ENCODE peak calls at places on chromosomes 3 and 15, in four cellular contexts. One of them, this sample, is unnamed. For H3K9me3, the result is how much of the 10 kb centered on the place peaks cover.

GRCh38 chr3:168112894-168113293 is 17.2 kb upstream of the GOLIM4 start:
- DNase-seq in Peyer's patch: no peak
- DNase-seq in endothelial cell of umbilical vein: no peak
- DNase-seq in psoas muscle: no peak
- DNase-seq in this sample: no peak

GRCh38 chr3:24598691-24599090 is 104.0 kb upstream of the THRB start:
- DNase-seq in Peyer's patch: no peak
- DNase-seq in endothelial cell of umbilical vein: peak
- DNase-seq in psoas muscle: no peak
- DNase-seq in this sample: no peak

GRCh38 chr3:4834403-4834866 is 144.8 kb upstream of the BHLHE40 start:
- DNase-seq in Peyer's patch: no peak
- DNase-seq in endothelial cell of umbilical vein: no peak
- DNase-seq in psoas muscle: no peak
- DNase-seq in this sample: peak

GRCh38 chr3:160885791-160886286 is 129.8 kb downstream of the PPM1L start:
- DNase-seq in Peyer's patch: peak
- DNase-seq in endothelial cell of umbilical vein: peak
- DNase-seq in psoas muscle: peak
- DNase-seq in this sample: no peak

GRCh38 chr15:70172561-70172960 is 74.8 kb upstream of the TLE3 start:
- DNase-seq in Peyer's patch: no peak
- DNase-seq in endothelial cell of umbilical vein: no peak
- DNase-seq in psoas muscle: no peak
- DNase-seq in this sample: no peak

GRCh38 chr15:90412356-90413194 is 24.5 kb downstream of the IQGAP1 start:
- DNase-seq in Peyer's patch: no peak
- DNase-seq in endothelial cell of umbilical vein: peak
- DNase-seq in psoas muscle: no peak
- DNase-seq in this sample: no peak

GRCh38 chr3:143970773-143971366 is 753 bp upstream of the DIPK2A start:
- DNase-seq in Peyer's patch: no peak
- DNase-seq in endothelial cell of umbilical vein: peak
- DNase-seq in psoas muscle: peak
- DNase-seq in this sample: peak

GRCh38 chr3:131393056-131393455 is 11.5 kb downstream of the NUDT16 start:
- DNase-seq in Peyer's patch: no peak
- DNase-seq in endothelial cell of umbilical vein: no peak
- DNase-seq in psoas muscle: no peak
- DNase-seq in this sample: no peak

GRCh38 chr15:27672537-27672936 is 426.6 kb downstream of the OCA2 start:
- DNase-seq in Peyer's patch: no peak
- DNase-seq in endothelial cell of umbilical vein: no peak
- DNase-seq in psoas muscle: no peak
- DNase-seq in this sample: no peak

GRCh38 chr15:62559049-62559733 is 394.1 kb upstream of the C2CD4B start:
- DNase-seq in Peyer's patch: no peak
- DNase-seq in endothelial cell of umbilical vein: no peak
- DNase-seq in psoas muscle: peak
- DNase-seq in this sample: no peak

GRCh38 chr3:57787867-57788623 is 31.9 kb downstream of the SLMAP start:
- DNase-seq in Peyer's patch: no peak
- DNase-seq in endothelial cell of umbilical vein: peak
- DNase-seq in psoas muscle: no peak
- DNase-seq in this sample: no peak

GRCh38 chr3:48593337-48593736 is 1.8 kb downstream of the COL7A1 start:
- DNase-seq in Peyer's patch: no peak
- DNase-seq in endothelial cell of umbilical vein: no peak
- DNase-seq in psoas muscle: no peak
- DNase-seq in this sample: no peak

GRCh38 chr3:120025520-120025919 is 68.7 kb downstream of the GSK3B start:
- DNase-seq in Peyer's patch: no peak
- DNase-seq in endothelial cell of umbilical vein: no peak
- DNase-seq in psoas muscle: no peak
- DNase-seq in this sample: no peak

GRCh38 chr3:139182598-139182997 is 137.9 kb upstream of the PRR23C start:
- DNase-seq in Peyer's patch: no peak
- DNase-seq in endothelial cell of umbilical vein: no peak
- DNase-seq in psoas muscle: no peak
- DNase-seq in this sample: no peak

GRCh38 chr15:68012911-68013310 is 41.2 kb upstream of the PIAS1 start:
- DNase-seq in Peyer's patch: no peak
- DNase-seq in endothelial cell of umbilical vein: no peak
- DNase-seq in psoas muscle: no peak
- DNase-seq in this sample: no peak

GRCh38 chr3:128804017-128804816 is 75.2 kb upstream of the ACAD9 start:
- DNase-seq in Peyer's patch: no peak
- DNase-seq in endothelial cell of umbilical vein: peak
- DNase-seq in psoas muscle: no peak
- DNase-seq in this sample: peak

GRCh38 chr15:44775923-44776322 is 39.6 kb downstream of the TRIM69 start:
- DNase-seq in Peyer's patch: no peak
- DNase-seq in endothelial cell of umbilical vein: no peak
- DNase-seq in psoas muscle: no peak
- DNase-seq in this sample: no peak

GRCh38 chr15:83379574-83379973 is 67.6 kb upstream of the SH3GL3 start:
- DNase-seq in Peyer's patch: no peak
- DNase-seq in endothelial cell of umbilical vein: no peak
- DNase-seq in psoas muscle: no peak
- DNase-seq in this sample: no peak

GRCh38 chr15:40925495-40925862 is 3.7 kb upstream of the DLL4 start:
- DNase-seq in Peyer's patch: no peak
- DNase-seq in endothelial cell of umbilical vein: no peak
- DNase-seq in psoas muscle: no peak
- DNase-seq in this sample: no peak

GRCh38 chr3:21654241-21654640 is 96.8 kb downstream of the ZNF385D start:
- DNase-seq in Peyer's patch: no peak
- DNase-seq in endothelial cell of umbilical vein: no peak
- DNase-seq in psoas muscle: no peak
- DNase-seq in this sample: no peak

GRCh38 chr3:138114988-138115971 is at the start of gene DZIP1L:
- DNase-seq in Peyer's patch: peak
- DNase-seq in endothelial cell of umbilical vein: peak
- DNase-seq in psoas muscle: peak
- DNase-seq in this sample: no peak

GRCh38 chr3:69784854-69785523 is 45.7 kb downstream of the MITF start:
- DNase-seq in Peyer's patch: no peak
- DNase-seq in endothelial cell of umbilical vein: peak
- DNase-seq in psoas muscle: peak
- DNase-seq in this sample: no peak

GRCh38 chr15:62622775-62623174 is 419.8 kb upstream of the TPM1 start:
- DNase-seq in Peyer's patch: no peak
- DNase-seq in endothelial cell of umbilical vein: no peak
- DNase-seq in psoas muscle: no peak
- DNase-seq in this sample: no peak

GRCh38 chr15:74840851-74841760 is 1.9 kb downstream of the ULK3 start:
- DNase-seq in Peyer's patch: no peak
- DNase-seq in endothelial cell of umbilical vein: no peak
- DNase-seq in psoas muscle: no peak
- DNase-seq in this sample: no peak

GRCh38 chr3:181899702-181900101 is 188.0 kb downstream of the SOX2 start:
- DNase-seq in Peyer's patch: no peak
- DNase-seq in endothelial cell of umbilical vein: no peak
- DNase-seq in psoas muscle: no peak
- DNase-seq in this sample: no peak

GRCh38 chr15:59268199-59268979 is 61.7 kb downstream of the LDHAL6B start:
- DNase-seq in Peyer's patch: no peak
- DNase-seq in endothelial cell of umbilical vein: peak
- DNase-seq in psoas muscle: no peak
- DNase-seq in this sample: no peak

GRCh38 chr3:172449468-172450149 is 1.4 kb upstream of the GHSR start:
- DNase-seq in Peyer's patch: no peak
- DNase-seq in endothelial cell of umbilical vein: peak
- DNase-seq in psoas muscle: peak
- DNase-seq in this sample: no peak

GRCh38 chr15:65071381-65071811 is 3.6 kb upstream of the RASL12 start:
- DNase-seq in Peyer's patch: no peak
- DNase-seq in endothelial cell of umbilical vein: no peak
- DNase-seq in psoas muscle: peak
- DNase-seq in this sample: no peak

GRCh38 chr15:71821547-71822129 is 11.3 kb downstream of the NR2E3 start:
- DNase-seq in Peyer's patch: no peak
- DNase-seq in endothelial cell of umbilical vein: no peak
- DNase-seq in psoas muscle: no peak
- DNase-seq in this sample: no peak

GRCh38 chr3:104750581-104750980 is 616.1 kb upstream of the ALCAM start:
- DNase-seq in Peyer's patch: no peak
- DNase-seq in endothelial cell of umbilical vein: no peak
- DNase-seq in psoas muscle: no peak
- DNase-seq in this sample: no peak

GRCh38 chr3:44968447-44968858 is 7.5 kb downstream of the ZDHHC3 start:
- DNase-seq in Peyer's patch: no peak
- DNase-seq in endothelial cell of umbilical vein: no peak
- DNase-seq in psoas muscle: no peak
- DNase-seq in this sample: no peak

GRCh38 chr3:44966795-44967278 is 9.1 kb downstream of the ZDHHC3 start:
- DNase-seq in Peyer's patch: no peak
- DNase-seq in endothelial cell of umbilical vein: no peak
- DNase-seq in psoas muscle: no peak
- DNase-seq in this sample: no peak

GRCh38 chr3:44970916-44971490 is 5.0 kb downstream of the ZDHHC3 start:
- DNase-seq in Peyer's patch: no peak
- DNase-seq in endothelial cell of umbilical vein: no peak
- DNase-seq in psoas muscle: no peak
- DNase-seq in this sample: no peak

GRCh38 chr3:44969170-44969569 is 6.8 kb downstream of the ZDHHC3 start:
- DNase-seq in Peyer's patch: no peak
- DNase-seq in endothelial cell of umbilical vein: no peak
- DNase-seq in psoas muscle: no peak
- DNase-seq in this sample: no peak

GRCh38 chr3:44969779-44970178 is 6.2 kb downstream of the ZDHHC3 start:
- DNase-seq in Peyer's patch: no peak
- DNase-seq in endothelial cell of umbilical vein: no peak
- DNase-seq in psoas muscle: no peak
- DNase-seq in this sample: no peak
- H3K27ac ChIP-seq in Peyer's patch: no peak
- H3K27ac ChIP-seq in endothelial cell of umbilical vein: no peak
- H3K27ac ChIP-seq in psoas muscle: no peak
- H3K27ac ChIP-seq in this sample: peak

GRCh38 chr3:190288836-190289235 is 33.4 kb downstream of the CLDN1 start:
- DNase-seq in Peyer's patch: no peak
- DNase-seq in endothelial cell of umbilical vein: no peak
- DNase-seq in psoas muscle: no peak
- DNase-seq in this sample: no peak
- H3K9me3 ChIP-seq in Peyer's patch: under half
- H3K9me3 ChIP-seq in endothelial cell of umbilical vein: under half
- H3K9me3 ChIP-seq in psoas muscle: under half
- H3K9me3 ChIP-seq in this sample: under half

GRCh38 chr3:154120903-154121235 is 321 bp upstream of the ARHGEF26 start:
- DNase-seq in Peyer's patch: no peak
- DNase-seq in endothelial cell of umbilical vein: no peak
- DNase-seq in psoas muscle: no peak
- DNase-seq in this sample: no peak
- H3K27ac ChIP-seq in Peyer's patch: peak
- H3K27ac ChIP-seq in endothelial cell of umbilical vein: no peak
- H3K27ac ChIP-seq in psoas muscle: no peak
- H3K27ac ChIP-seq in this sample: no peak

GRCh38 chr3:133455960-133456359 is 56.1 kb downstream of the BFSP2 start:
- DNase-seq in Peyer's patch: no peak
- DNase-seq in endothelial cell of umbilical vein: no peak
- DNase-seq in psoas muscle: no peak
- DNase-seq in this sample: no peak
- H3K9me3 ChIP-seq in Peyer's patch: under half
- H3K9me3 ChIP-seq in endothelial cell of umbilical vein: under half
- H3K9me3 ChIP-seq in psoas muscle: under half
- H3K9me3 ChIP-seq in this sample: under half

GRCh38 chr3:141231923-141232861 is 567 bp downstream of the PXYLP1 start:
- DNase-seq in Peyer's patch: peak
- DNase-seq in endothelial cell of umbilical vein: peak
- DNase-seq in psoas muscle: peak
- DNase-seq in this sample: peak
- H3K27ac ChIP-seq in Peyer's patch: peak
- H3K27ac ChIP-seq in endothelial cell of umbilical vein: no peak
- H3K27ac ChIP-seq in psoas muscle: peak
- H3K27ac ChIP-seq in this sample: peak

GRCh38 chr3:10771486-10772225 is 44.4 kb upstream of the SLC6A11 start:
- DNase-seq in Peyer's patch: no peak
- DNase-seq in endothelial cell of umbilical vein: no peak
- DNase-seq in psoas muscle: no peak
- DNase-seq in this sample: no peak

GRCh38 chr3:10774129-10774670 is 41.8 kb upstream of the SLC6A11 start:
- DNase-seq in Peyer's patch: no peak
- DNase-seq in endothelial cell of umbilical vein: no peak
- DNase-seq in psoas muscle: no peak
- DNase-seq in this sample: no peak

GRCh38 chr3:10770981-10771380 is 45.0 kb upstream of the SLC6A11 start:
- DNase-seq in Peyer's patch: no peak
- DNase-seq in endothelial cell of umbilical vein: no peak
- DNase-seq in psoas muscle: no peak
- DNase-seq in this sample: no peak

GRCh38 chr3:10770547-10770946 is 45.5 kb upstream of the SLC6A11 start:
- DNase-seq in Peyer's patch: no peak
- DNase-seq in endothelial cell of umbilical vein: no peak
- DNase-seq in psoas muscle: no peak
- DNase-seq in this sample: no peak

DNA sequence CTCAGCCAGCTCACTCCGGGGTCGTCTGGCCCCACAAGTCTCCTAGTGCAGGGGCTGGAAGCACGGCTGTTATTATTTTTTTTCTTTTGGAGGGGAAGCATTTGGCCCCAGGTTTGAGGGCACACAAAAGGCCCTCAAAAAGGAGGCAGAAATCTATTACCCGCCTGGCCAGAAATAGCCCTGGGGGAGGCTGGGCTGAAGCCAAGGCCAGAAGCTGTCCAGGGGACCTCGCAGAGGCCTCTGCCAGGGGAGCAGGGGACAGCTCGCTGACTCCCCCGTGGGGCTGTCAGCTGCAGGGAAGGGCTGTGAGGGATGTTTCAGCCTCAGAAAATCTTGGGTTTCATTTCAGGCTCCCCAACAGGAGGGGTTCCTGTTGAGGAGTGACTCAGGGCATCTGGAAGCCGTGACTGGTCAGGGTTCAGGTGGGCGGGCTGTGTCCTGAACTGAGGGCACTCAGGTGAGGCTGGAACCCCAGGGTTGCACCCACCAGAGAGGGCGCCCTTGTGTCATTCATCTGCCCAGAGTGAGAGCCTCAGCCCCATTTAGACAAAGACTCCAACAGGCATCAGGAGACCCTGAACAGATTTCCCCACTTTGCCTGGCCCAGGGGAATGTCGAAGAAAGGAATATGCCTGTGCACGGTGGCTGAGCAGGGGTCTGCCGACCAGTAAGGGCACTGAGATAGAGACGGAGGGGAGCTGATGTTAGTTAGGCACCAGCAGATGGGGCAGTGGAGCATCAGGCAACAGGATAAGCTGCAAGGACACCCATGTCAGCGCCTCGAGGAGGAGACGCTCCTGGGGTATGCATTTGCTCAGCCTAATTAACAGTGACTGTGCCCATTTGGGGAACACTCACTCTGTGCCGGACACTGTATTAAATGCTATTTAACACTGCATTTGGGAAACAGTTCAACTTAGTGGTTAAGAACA is 43.5 kb upstream of the SLC6A11 start:
- DNase-seq in Peyer's patch: no peak
- DNase-seq in endothelial cell of umbilical vein: no peak
- DNase-seq in psoas muscle: no peak
- DNase-seq in this sample: no peak
- H3K9me3 ChIP-seq in Peyer's patch: under half
- H3K9me3 ChIP-seq in endothelial cell of umbilical vein: under half
- H3K9me3 ChIP-seq in psoas muscle: under half
- H3K9me3 ChIP-seq in this sample: under half

GRCh38 chr3:133893683-133894333 is 1.9 kb downstream of the RAB6B start:
- DNase-seq in Peyer's patch: no peak
- DNase-seq in endothelial cell of umbilical vein: no peak
- DNase-seq in psoas muscle: no peak
- DNase-seq in this sample: no peak
- H3K27ac ChIP-seq in Peyer's patch: no peak
- H3K27ac ChIP-seq in endothelial cell of umbilical vein: no peak
- H3K27ac ChIP-seq in psoas muscle: no peak
- H3K27ac ChIP-seq in this sample: no peak